ENCODE peak calls at places on chromosomes 1 and 21, in seven cellular contexts. G is CD4-positive, alpha-beta memory T cell; M is psoas muscle; W is aorta; F is PC-3; V is mammary epithelial cell; E is OCI-LY7. A is an unnamed sample. For H3K4me1, the result is how much of the 10 kb centered on the place peaks cover.

GRCh38 chr1:116506132-116507004 is 64.5 kb downstream of the CD58 start:
- DNase-seq in G (no peak), M (no peak), W (no peak), F (peak), V (peak), E (no peak), A (no peak)

GRCh38 chr1:221634010-221634409 is 107.9 kb downstream of the DUSP10 start:
- DNase-seq in G (no peak), M (no peak), W (no peak), F (no peak), V (no peak), E (no peak), A (no peak)

GRCh38 chr1:32194984-32195383 is 5.4 kb upstream of the CCDC28B start:
- DNase-seq in G (no peak), M (no peak), W (no peak), F (no peak), V (no peak), E (no peak), A (no peak)

GRCh38 chr1:15245593-15246325 is 1.3 kb upstream of the FHAD1 start:
- DNase-seq in G (no peak), M (no peak), W (peak), F (no peak), V (peak), E (no peak), A (no peak)

GRCh38 chr1:54604572-54605370 is 18.6 kb downstream of the FAM151A start:
- DNase-seq in G (peak), M (no peak), W (no peak), F (peak), V (peak), E (peak), A (no peak)

GRCh38 chr1:58710190-58710589 is 10.3 kb upstream of the MYSM1 start:
- DNase-seq in G (no peak), M (no peak), W (no peak), F (no peak), V (no peak), E (no peak), A (no peak)

GRCh38 chr1:116855220-116855619 is 54.5 kb upstream of the PTGFRN start:
- DNase-seq in G (no peak), M (peak), W (peak), F (no peak), V (no peak), E (no peak), A (no peak)

GRCh38 chr1:173240609-173241008 is 33.5 kb upstream of the TNFSF4 start:
- DNase-seq in G (no peak), M (no peak), W (no peak), F (no peak), V (no peak), E (no peak), A (peak)

GRCh38 chr1:108636876-108637275 is 24.0 kb downstream of the HENMT1 start:
- DNase-seq in G (no peak), M (no peak), W (no peak), F (no peak), V (peak), E (no peak), A (no peak)

GRCh38 chr1:111920221-111921024 is 69.0 kb downstream of the KCND3 start:
- DNase-seq in G (no peak), M (no peak), W (peak), F (no peak), V (peak), E (no peak), A (no peak)

GRCh38 chr1:168360151-168360550 is 79.5 kb downstream of the TBX19 start:
- DNase-seq in G (no peak), M (no peak), W (no peak), F (no peak), V (no peak), E (no peak), A (peak)

GRCh38 chr21:27388835-27389234 is 421.9 kb upstream of the ADAMTS5 start:
- DNase-seq in G (no peak), M (no peak), W (no peak), F (peak), V (peak), E (no peak), A (no peak)

GRCh38 chr1:16338961-16339360 is 13.3 kb downstream of the FBXO42 start:
- DNase-seq in G (no peak), M (no peak), W (no peak), F (no peak), V (no peak), E (no peak), A (no peak)

GRCh38 chr1:44422161-44422560 is 17.1 kb downstream of the RNF220 start:
- DNase-seq in G (no peak), M (no peak), W (no peak), F (no peak), V (no peak), E (no peak), A (no peak)

GRCh38 chr1:198700396-198700795 is 61.6 kb downstream of the PTPRC start:
- DNase-seq in G (no peak), M (no peak), W (no peak), F (no peak), V (no peak), E (no peak), A (no peak)

GRCh38 chr1:163267962-163268361 is 53.8 kb upstream of the NUF2 start:
- DNase-seq in G (no peak), M (no peak), W (no peak), F (no peak), V (no peak), E (no peak), A (no peak)

GRCh38 chr1:35923841-35924240 is 7.1 kb upstream of the AGO3 start:
- DNase-seq in G (no peak), M (no peak), W (no peak), F (no peak), V (no peak), E (no peak), A (no peak)

GRCh38 chr1:111251570-111251969 is 24.1 kb downstream of the CHI3L2 start:
- DNase-seq in G (no peak), M (no peak), W (no peak), F (no peak), V (no peak), E (no peak), A (no peak)

GRCh38 chr21:37383066-37383465 is 16.5 kb downstream of the DYRK1A start:
- DNase-seq in G (no peak), M (no peak), W (no peak), F (no peak), V (no peak), E (peak), A (no peak)

GRCh38 chr1:45326627-45327591 is at the start of gene HPDL:
- DNase-seq in G (peak), M (peak), W (peak), F (no peak), V (no peak), E (peak), A (peak)

GRCh38 chr1:210143465-210144062 is 89.0 kb upstream of the SERTAD4 start:
- DNase-seq in G (no peak), M (peak), W (peak), F (peak), V (peak), E (peak), A (peak)

GRCh38 chr1:31769720-31770390 is 5.7 kb upstream of the ADGRB2 start:
- DNase-seq in G (no peak), M (no peak), W (no peak), F (no peak), V (no peak), E (no peak), A (no peak)

GRCh38 chr1:43853161-43853921 is 80.3 kb upstream of the ARTN start:
- DNase-seq in G (peak), M (peak), W (peak), F (peak), V (peak), E (peak), A (no peak)

GRCh38 chr21:30102881-30103280 is 63.7 kb downstream of the CLDN17 start:
- DNase-seq in G (no peak), M (no peak), W (no peak), F (no peak), V (no peak), E (no peak), A (no peak)

GRCh38 chr1:229758101-229759036 is 132.3 kb downstream of the URB2 start:
- DNase-seq in G (no peak), M (no peak), W (no peak), F (peak), V (peak), E (no peak), A (peak)

GRCh38 chr21:45026066-45026745 is 48.2 kb upstream of the ADARB1 start:
- DNase-seq in G (no peak), M (no peak), W (peak), F (no peak), V (no peak), E (no peak), A (no peak)

GRCh38 chr1:221765527-221765926 is 23.6 kb upstream of the DUSP10 start:
- DNase-seq in G (no peak), M (no peak), W (no peak), F (peak), V (peak), E (no peak), A (no peak)

GRCh38 chr1:39885516-39885915 is 2.2 kb upstream of the TRIT1 start:
- DNase-seq in G (no peak), M (no peak), W (no peak), F (no peak), V (no peak), E (no peak), A (peak)

GRCh38 chr1:244762629-244763028 is 72.8 kb upstream of the COX20 start:
- DNase-seq in G (no peak), M (no peak), W (no peak), F (no peak), V (no peak), E (no peak), A (no peak)

GRCh38 chr1:30822966-30823581 is 65.5 kb upstream of the LAPTM5 start:
- DNase-seq in G (no peak), M (no peak), W (no peak), F (peak), V (peak), E (no peak), A (no peak)

GRCh38 chr1:64231153-64231552 is 27.7 kb downstream of the UBE2U start:
- DNase-seq in G (no peak), M (no peak), W (no peak), F (peak), V (peak), E (no peak), A (no peak)

GRCh38 chr1:23196627-23197328 is 20.5 kb downstream of the HTR1D start:
- DNase-seq in G (no peak), M (no peak), W (no peak), F (peak), V (peak), E (no peak), A (peak)

GRCh38 chr1:158366783-158367182 is 13.1 kb downstream of the CD1E start:
- DNase-seq in G (no peak), M (no peak), W (no peak), F (no peak), V (no peak), E (no peak), A (no peak)

GRCh38 chr1:158362941-158363340 is 9.2 kb downstream of the CD1E start:
- DNase-seq in G (no peak), M (no peak), W (no peak), F (no peak), V (no peak), E (no peak), A (no peak)

GRCh38 chr1:158357441-158357840 is 3.7 kb downstream of the CD1E start:
- DNase-seq in G (no peak), M (no peak), W (no peak), F (no peak), V (no peak), E (no peak), A (no peak)

DNA sequence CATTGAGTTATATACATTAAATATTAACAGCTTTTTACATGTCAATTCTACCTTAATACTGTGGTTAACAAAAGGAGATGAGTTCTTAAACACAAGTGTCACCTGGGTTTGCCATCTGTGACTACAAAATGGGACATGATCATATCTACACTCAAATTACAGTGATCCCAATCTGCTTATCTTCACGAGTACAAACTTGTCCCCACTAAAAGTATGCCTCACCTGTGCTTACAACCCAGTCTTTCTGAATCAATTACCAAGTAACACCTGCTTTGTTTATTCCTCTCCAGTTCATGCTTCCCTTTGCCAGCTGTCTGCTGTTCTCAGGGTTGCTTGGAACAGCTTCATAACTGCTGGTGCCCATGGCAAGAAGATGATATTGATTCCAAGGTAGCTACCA is 8.8 kb downstream of the CD1E start:
- DNase-seq in G (no peak), M (no peak), W (no peak), F (no peak), V (no peak), E (no peak), A (no peak)
- H3K4me1 ChIP-seq in G (under half), M (under half), W (under half), F (under half), V (under half), E (under half), A (under half)

GRCh38 chr21:42239556-42239955 is 20.6 kb downstream of the ABCG1 start:
- DNase-seq in G (no peak), M (no peak), W (peak), F (no peak), V (no peak), E (no peak), A (no peak)

GRCh38 chr21:42239973-42240372 is 21.0 kb downstream of the ABCG1 start:
- DNase-seq in G (no peak), M (no peak), W (peak), F (no peak), V (no peak), E (peak), A (no peak)

GRCh38 chr21:42237161-42237560 is 18.2 kb downstream of the ABCG1 start:
- DNase-seq in G (no peak), M (no peak), W (no peak), F (no peak), V (no peak), E (no peak), A (no peak)

GRCh38 chr21:42237577-42237976 is 18.6 kb downstream of the ABCG1 start:
- DNase-seq in G (no peak), M (no peak), W (peak), F (no peak), V (no peak), E (peak), A (no peak)

DNA sequence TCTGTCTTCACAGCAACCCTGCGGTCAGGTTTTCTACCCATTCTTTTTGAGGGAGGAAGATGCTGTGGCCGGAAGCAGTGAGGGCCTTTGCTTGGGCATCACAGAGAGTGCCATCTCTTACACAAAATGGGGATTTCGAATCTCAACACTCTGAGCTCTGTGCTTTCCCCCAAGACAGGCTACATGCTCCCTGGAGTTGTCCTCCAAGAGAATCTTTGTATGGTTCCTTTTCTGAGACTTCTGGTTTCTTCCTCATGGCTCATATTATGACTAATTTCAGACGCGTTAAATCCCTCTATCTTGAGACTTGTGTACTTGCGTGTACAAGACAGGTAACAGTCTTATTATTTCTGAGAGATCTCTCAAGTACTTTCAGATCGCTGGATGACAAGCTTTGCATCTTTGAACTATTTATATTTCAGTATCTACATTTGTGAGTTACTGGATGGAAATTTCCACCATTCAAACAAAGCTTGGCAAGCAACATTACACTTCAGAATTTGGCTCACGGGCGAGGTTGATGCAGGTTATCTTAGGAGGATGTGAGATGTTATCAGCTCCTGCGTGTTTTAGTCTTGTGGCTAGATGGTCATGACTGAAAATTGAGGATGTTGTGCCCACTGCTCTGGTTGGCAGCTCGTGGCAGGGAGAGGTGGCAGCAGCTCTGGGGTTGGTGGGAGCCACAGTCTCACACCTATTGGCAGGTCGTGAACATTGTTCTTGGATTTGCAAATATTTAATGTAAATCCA is 19.4 kb downstream of the ABCG1 start:
- DNase-seq in G (peak), M (no peak), W (peak), F (no peak), V (no peak), E (peak), A (peak)
- H3K4me1 ChIP-seq in G (half or more), M (under half), W (under half), F (under half), V (under half), E (half or more), A (under half)

GRCh38 chr1:10948463-10948775 is 64.0 kb upstream of the TARDBP start:
- DNase-seq in G (no peak), M (no peak), W (no peak), F (no peak), V (no peak), E (no peak), A (no peak)
- H3K4me1 ChIP-seq in G (under half), M (under half), W (under half), F (under half), V (under half), E (under half), A (under half)

DNA sequence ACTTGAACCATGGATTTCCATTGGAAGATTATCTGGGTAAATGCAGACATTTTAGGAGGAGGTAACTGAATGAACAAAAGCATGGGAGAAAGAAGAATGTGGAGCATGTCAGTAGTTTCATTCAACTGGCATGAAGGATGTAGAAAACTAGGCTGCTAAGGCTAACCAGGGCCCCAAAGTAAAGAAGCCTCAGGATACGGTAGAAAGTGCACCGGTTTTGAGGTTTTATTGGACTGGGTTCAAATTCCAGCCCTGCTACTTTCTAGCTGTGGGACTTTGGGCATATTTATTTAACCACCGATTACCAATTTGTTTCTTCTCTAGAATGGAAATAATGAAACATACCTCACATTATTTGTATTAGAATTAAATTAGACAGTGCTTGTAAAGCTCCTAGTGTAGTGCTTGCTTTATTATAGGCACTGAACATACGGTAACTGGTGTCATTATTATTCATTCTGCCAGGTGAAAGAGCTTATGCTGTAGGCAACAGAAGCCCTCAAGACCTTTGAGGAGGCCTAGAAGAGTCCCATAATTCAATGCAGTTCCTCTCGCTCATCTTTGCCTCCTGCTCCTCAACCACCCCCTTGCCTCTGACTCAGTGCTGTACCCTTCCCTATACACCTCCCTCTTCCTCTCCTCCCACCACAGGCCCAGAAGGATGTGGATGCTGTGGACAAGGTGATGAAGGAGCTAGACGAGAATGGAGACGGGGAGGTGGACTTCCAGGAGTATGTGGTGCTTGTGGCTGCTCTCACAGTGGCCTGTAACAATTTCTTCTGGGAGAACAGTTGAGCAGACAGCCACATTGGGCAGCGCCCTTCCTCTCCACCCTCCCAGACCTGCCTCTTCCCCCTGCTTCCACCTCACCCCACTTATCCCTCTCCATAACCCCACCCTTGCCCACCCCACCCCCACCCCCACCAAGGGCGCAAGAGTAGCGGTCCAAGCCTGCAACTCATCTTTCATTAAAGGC is 2.5 kb upstream of the CHTOP start:
- DNase-seq in G (no peak), M (no peak), W (no peak), F (no peak), V (no peak), E (no peak), A (no peak)
- H3K4me1 ChIP-seq in G (under half), M (under half), W (under half), F (under half), V (under half), E (under half), A (under half)